ENCODE peak calls at places on chromosomes 11 and 22, in ten cellular contexts. H is lower lobe of right lung, S is GM23248, I is WERI-Rb-1, O is AG04450, G is tibial artery, N is psoas muscle, P is stomach, A is transverse colon, V is left ventricle myocardium inferior. Y is an unnamed sample.

GRCh38 chr22:32024791-32025190 is 18.3 kb upstream of the SLC5A1 start:
- DNase-seq in P (no peak), A (no peak), O (no peak), S (peak; percentile 13), N (no peak), I (no peak), H (no peak), G (no peak), V (no peak), Y (no peak)

GRCh38 chr11:61116426-61117214 is 14.3 kb downstream of the CD5 start:
- DNase-seq in O (no peak), S (no peak), H (no peak), P (no peak), N (no peak), G (no peak), V (no peak), A (no peak), I (no peak), Y (no peak)

GRCh38 chr11:20015101-20015500 is 145.2 kb downstream of the DBX1 start:
- DNase-seq in V (no peak), A (no peak), O (no peak), G (no peak), P (no peak), S (no peak), I (no peak), N (no peak), H (no peak), Y (no peak)

GRCh38 chr11:77141034-77141433 is 13.0 kb downstream of the MYO7A start:
- DNase-seq in I (no peak), O (peak; percentile 23), H (no peak), A (no peak), G (no peak), N (no peak), V (no peak), S (peak; percentile 75), P (no peak), Y (no peak)

GRCh38 chr22:33653525-33654063 is 266.7 kb downstream of the LARGE1 start:
- DNase-seq in O (no peak), V (no peak), G (no peak), I (no peak), H (no peak), N (no peak), A (no peak), S (no peak), P (no peak), Y (no peak)

GRCh38 chr22:39431216-39431801 is 25.5 kb upstream of the MGAT3 start:
- DNase-seq in A (no peak), O (no peak), G (no peak), I (no peak), S (no peak), P (no peak), V (no peak), N (no peak), H (no peak), Y (no peak)

GRCh38 chr11:19861171-19861570 is 148.5 kb downstream of the NAV2 start:
- DNase-seq in S (peak; percentile 7), H (no peak), O (no peak), V (no peak), P (no peak), G (no peak), A (no peak), I (no peak), N (no peak), Y (no peak)

GRCh38 chr11:76550781-76551180 is 106.0 kb downstream of the EMSY start:
- DNase-seq in A (no peak), G (no peak), O (no peak), V (no peak), N (no peak), H (no peak), P (no peak), I (no peak), S (no peak), Y (no peak)

GRCh38 chr11:72583616-72584292 is 90.5 kb downstream of the PDE2A start:
- DNase-seq in N (no peak), I (no peak), V (no peak), A (no peak), G (no peak), P (no peak), H (peak; percentile 17), S (no peak), O (no peak), Y (peak; percentile 49)

GRCh38 chr11:114622858-114623257 is 27.3 kb upstream of the NXPE4 start:
- DNase-seq in V (no peak), S (no peak), O (no peak), G (no peak), N (no peak), H (no peak), P (no peak), I (no peak), A (no peak), Y (no peak)
- H3K9me3 ChIP-seq in V (peaks cover 12% of the 10 kb centered on the region), S (no peaks in the 10 kb centered on the region), O (no peaks in the 10 kb centered on the region), G (no peaks in the 10 kb centered on the region), N (peaks cover 7% of the 10 kb centered on the region), H (no peaks in the 10 kb centered on the region), P (peaks cover 34% of the 10 kb centered on the region), I (peaks cover 47% of the 10 kb centered on the region), A (no peaks in the 10 kb centered on the region), Y (no peaks in the 10 kb centered on the region)

DNA sequence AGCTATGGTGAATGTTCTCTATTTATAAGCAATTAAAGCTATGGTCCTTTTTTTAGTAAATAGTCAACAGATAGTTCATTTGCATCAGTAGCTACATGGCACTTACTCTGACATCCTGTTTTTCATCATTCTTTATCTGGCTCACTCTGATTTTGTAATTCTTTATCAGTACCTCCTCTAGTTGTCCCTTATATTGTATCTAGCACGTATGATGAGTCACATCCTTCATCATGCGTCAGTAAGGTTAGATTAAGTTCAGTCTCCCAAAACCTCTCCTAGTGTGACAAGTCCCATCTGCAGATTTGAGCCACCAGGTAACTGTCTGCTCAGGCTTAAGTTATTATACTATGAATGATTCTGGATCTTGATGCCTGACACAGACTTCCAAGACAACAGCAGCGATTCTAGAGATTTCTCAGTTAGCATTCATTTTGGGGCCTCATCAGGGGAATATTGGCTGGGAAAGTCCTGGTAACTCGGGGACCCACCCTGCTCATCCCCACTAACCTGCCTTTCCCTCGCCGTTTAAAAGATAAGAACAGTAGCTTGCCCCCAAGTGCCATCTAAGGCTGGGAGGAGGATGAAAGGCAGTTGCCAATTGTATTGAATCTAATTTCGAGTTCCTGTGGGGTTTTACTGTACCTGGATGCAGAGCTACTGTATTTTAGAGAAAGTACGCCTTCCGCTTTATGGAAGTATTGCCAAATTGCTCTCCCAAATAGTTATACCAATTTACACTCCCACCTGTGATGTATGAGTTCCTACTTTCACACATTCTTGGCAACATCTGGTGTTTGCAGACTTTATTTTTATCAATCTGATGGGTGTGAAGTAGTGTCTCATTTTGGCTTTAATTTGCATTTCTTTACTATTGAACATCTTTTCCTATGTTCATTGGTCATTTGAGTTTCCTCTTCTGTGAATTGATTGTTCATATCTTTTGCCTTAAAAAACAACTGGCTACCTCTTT is 55.9 kb downstream of the ZC3H12C start:
- DNase-seq in S (peak; percentile 71), I (no peak), G (no peak), V (no peak), H (no peak), A (no peak), P (no peak), N (no peak), O (no peak), Y (no peak)
- H3K27ac ChIP-seq in S (peak overlapping the region; percentile 56), I (no peak overlapping the region), G (no peak overlapping the region), V (peak overlapping the region; percentile 19), H (no peak overlapping the region), A (no peak overlapping the region), P (no peak overlapping the region), N (no peak overlapping the region), O (no peak overlapping the region), Y (peak overlapping the region; percentile 29)

DNA sequence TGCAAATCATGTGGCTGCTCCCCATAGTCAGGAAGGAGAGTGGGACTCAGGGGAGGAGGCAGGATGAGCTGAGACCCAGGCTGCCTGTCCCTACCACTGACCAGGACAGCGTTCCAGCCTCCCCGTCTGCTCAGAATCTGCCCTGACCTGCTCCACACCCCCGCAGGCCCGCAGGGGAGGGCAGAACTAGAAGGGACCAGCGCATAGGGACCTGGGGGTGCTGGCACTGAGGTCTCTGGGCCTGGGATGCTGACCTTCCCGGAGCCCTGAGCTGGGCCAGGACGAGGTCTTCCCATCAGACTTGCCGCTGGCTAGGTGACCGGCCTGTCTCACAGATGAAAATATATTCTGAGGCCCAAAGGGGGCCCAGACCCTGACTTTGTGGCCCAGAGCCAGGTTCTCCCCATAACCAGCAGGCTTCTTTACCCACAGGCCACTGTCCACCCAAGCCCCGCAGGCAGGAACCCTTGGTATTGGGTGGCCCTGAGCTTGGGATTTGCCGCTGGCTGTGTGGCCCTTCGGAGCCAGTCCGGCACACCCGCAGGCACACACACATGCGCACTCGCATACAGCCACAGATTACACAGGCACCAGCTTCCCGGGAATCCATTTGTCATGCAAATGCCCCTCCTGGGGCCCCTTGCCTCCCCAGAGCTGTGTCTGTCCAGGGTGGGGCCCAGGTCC is 13.8 kb upstream of the PIM3 start:
- DNase-seq in I (no peak), S (no peak), P (peak; percentile 81), A (peak; percentile 69), G (no peak), V (no peak), O (no peak), H (no peak), N (no peak), Y (no peak)
- H3K4me3 ChIP-seq in I (no peak overlapping the region), S (no peak overlapping the region), P (peak overlapping the region; percentile 9), A (peak overlapping the region; percentile 45), G (no peak overlapping the region), V (no peak overlapping the region), O (no peak overlapping the region), H (peak overlapping the region; percentile 53), N (no peak overlapping the region), Y (no peak overlapping the region)

GRCh38 chr22:49297871-49298721 is 529.6 kb downstream of the BRD1 start:
- DNase-seq in G (peak; percentile 11), O (no peak), V (no peak), H (no peak), A (no peak), S (no peak), I (no peak), N (no peak), P (peak; percentile 20), Y (peak; percentile 3)
- H3K9me3 ChIP-seq in G (peaks cover 1% of the 10 kb centered on the region), O (peaks cover 91% of the 10 kb centered on the region), V (peaks cover 22% of the 10 kb centered on the region), H (peaks cover 8% of the 10 kb centered on the region), A (no peaks in the 10 kb centered on the region), S (no peaks in the 10 kb centered on the region), I (peaks cover 6% of the 10 kb centered on the region), N (no peaks in the 10 kb centered on the region), P (peaks cover 19% of the 10 kb centered on the region), Y (peaks cover 2% of the 10 kb centered on the region)

Y was measured in right cardiac atrium.